ENCODE peak calls at places on chromosomes 12 and 14, in ten cellular contexts. One of them, this sample, is unnamed.

GRCh38 chr12:8662592-8662991 is at the start of gene MFAP5:
- DNase-seq in Calu3: no peak
- DNase-seq in HuH-7: no peak
- DNase-seq in mammary epithelial cell: no peak
- DNase-seq in activated T-helper 1 cell treated with Interleukin-2 at 50 U/mL for 16 hours: no peak
- DNase-seq in MV-4-11: no peak
- DNase-seq in neuronal stem cell: no peak
- DNase-seq in pons: no peak
- DNase-seq in stimulated activated CD4-positive, alpha-beta T cell treated with anti-CD3 and anti-CD28 coated beads, Interleukin-4, amount 100 ng/mL, for 24 hours: no peak
- DNase-seq in HCT116: no peak
- DNase-seq in this sample: no peak

GRCh38 chr14:62655161-62655560 is 390.1 kb downstream of the KCNH5 start:
- DNase-seq in HuH-7: no peak
- DNase-seq in pons: no peak
- DNase-seq in stimulated activated CD4-positive, alpha-beta T cell treated with anti-CD3 and anti-CD28 coated beads, Interleukin-4, amount 100 ng/mL, for 24 hours: no peak
- DNase-seq in MV-4-11: no peak
- DNase-seq in mammary epithelial cell: no peak
- DNase-seq in Calu3: no peak
- DNase-seq in neuronal stem cell: peak; percentile 41
- DNase-seq in HCT116: no peak
- DNase-seq in activated T-helper 1 cell treated with Interleukin-2 at 50 U/mL for 16 hours: no peak
- DNase-seq in this sample: no peak

GRCh38 chr14:24944800-24945199 is 105.1 kb downstream of the STXBP6 start:
- DNase-seq in MV-4-11: no peak
- DNase-seq in neuronal stem cell: no peak
- DNase-seq in HCT116: no peak
- DNase-seq in activated T-helper 1 cell treated with Interleukin-2 at 50 U/mL for 16 hours: no peak
- DNase-seq in mammary epithelial cell: no peak
- DNase-seq in pons: peak; percentile 47
- DNase-seq in Calu3: no peak
- DNase-seq in stimulated activated CD4-positive, alpha-beta T cell treated with anti-CD3 and anti-CD28 coated beads, Interleukin-4, amount 100 ng/mL, for 24 hours: no peak
- DNase-seq in HuH-7: no peak
- DNase-seq in this sample: no peak

GRCh38 chr14:78710963-78711362 is 540.8 kb downstream of the NRXN3 start:
- DNase-seq in MV-4-11: no peak
- DNase-seq in HuH-7: no peak
- DNase-seq in Calu3: no peak
- DNase-seq in HCT116: no peak
- DNase-seq in stimulated activated CD4-positive, alpha-beta T cell treated with anti-CD3 and anti-CD28 coated beads, Interleukin-4, amount 100 ng/mL, for 24 hours: no peak
- DNase-seq in pons: no peak
- DNase-seq in mammary epithelial cell: no peak
- DNase-seq in activated T-helper 1 cell treated with Interleukin-2 at 50 U/mL for 16 hours: no peak
- DNase-seq in neuronal stem cell: no peak
- DNase-seq in this sample: no peak

GRCh38 chr12:98002887-98003493 is 512.4 kb upstream of the TMPO start:
- DNase-seq in neuronal stem cell: peak; percentile 59
- DNase-seq in pons: peak; percentile 27
- DNase-seq in mammary epithelial cell: peak; percentile 48
- DNase-seq in HCT116: peak; percentile 39
- DNase-seq in stimulated activated CD4-positive, alpha-beta T cell treated with anti-CD3 and anti-CD28 coated beads, Interleukin-4, amount 100 ng/mL, for 24 hours: peak; percentile 14
- DNase-seq in Calu3: peak; percentile 72
- DNase-seq in activated T-helper 1 cell treated with Interleukin-2 at 50 U/mL for 16 hours: no peak
- DNase-seq in HuH-7: peak; percentile 15
- DNase-seq in MV-4-11: peak; percentile 4
- DNase-seq in this sample: peak; percentile 65

GRCh38 chr14:104316121-104316722 is 177.8 kb downstream of the KIF26A start:
- DNase-seq in pons: no peak
- DNase-seq in Calu3: no peak
- DNase-seq in activated T-helper 1 cell treated with Interleukin-2 at 50 U/mL for 16 hours: no peak
- DNase-seq in HuH-7: no peak
- DNase-seq in MV-4-11: no peak
- DNase-seq in mammary epithelial cell: no peak
- DNase-seq in HCT116: no peak
- DNase-seq in neuronal stem cell: no peak
- DNase-seq in stimulated activated CD4-positive, alpha-beta T cell treated with anti-CD3 and anti-CD28 coated beads, Interleukin-4, amount 100 ng/mL, for 24 hours: no peak
- DNase-seq in this sample: no peak

GRCh38 chr12:88663001-88663400 is 82.7 kb upstream of the KITLG start:
- DNase-seq in Calu3: no peak
- DNase-seq in neuronal stem cell: no peak
- DNase-seq in HuH-7: no peak
- DNase-seq in MV-4-11: no peak
- DNase-seq in HCT116: no peak
- DNase-seq in mammary epithelial cell: no peak
- DNase-seq in stimulated activated CD4-positive, alpha-beta T cell treated with anti-CD3 and anti-CD28 coated beads, Interleukin-4, amount 100 ng/mL, for 24 hours: no peak
- DNase-seq in activated T-helper 1 cell treated with Interleukin-2 at 50 U/mL for 16 hours: no peak
- DNase-seq in pons: no peak
- DNase-seq in this sample: no peak

GRCh38 chr14:55127491-55127951 is 1.5 kb upstream of the LGALS3 start:
- DNase-seq in neuronal stem cell: no peak
- DNase-seq in MV-4-11: no peak
- DNase-seq in pons: no peak
- DNase-seq in Calu3: peak; percentile 63
- DNase-seq in activated T-helper 1 cell treated with Interleukin-2 at 50 U/mL for 16 hours: no peak
- DNase-seq in HCT116: no peak
- DNase-seq in mammary epithelial cell: peak; percentile 88
- DNase-seq in stimulated activated CD4-positive, alpha-beta T cell treated with anti-CD3 and anti-CD28 coated beads, Interleukin-4, amount 100 ng/mL, for 24 hours: no peak
- DNase-seq in HuH-7: peak; percentile 62
- DNase-seq in this sample: no peak

GRCh38 chr12:43884683-43885410 is 49.0 kb downstream of the TMEM117 start:
- DNase-seq in activated T-helper 1 cell treated with Interleukin-2 at 50 U/mL for 16 hours: no peak
- DNase-seq in HuH-7: no peak
- DNase-seq in neuronal stem cell: peak; percentile 1
- DNase-seq in stimulated activated CD4-positive, alpha-beta T cell treated with anti-CD3 and anti-CD28 coated beads, Interleukin-4, amount 100 ng/mL, for 24 hours: no peak
- DNase-seq in MV-4-11: no peak
- DNase-seq in pons: peak; percentile 92
- DNase-seq in HCT116: no peak
- DNase-seq in mammary epithelial cell: peak; percentile 87
- DNase-seq in Calu3: no peak
- DNase-seq in this sample: no peak

GRCh38 chr14:76919431-76919810 is 93.2 kb downstream of the LRRC74A start:
- DNase-seq in HCT116: no peak
- DNase-seq in mammary epithelial cell: no peak
- DNase-seq in Calu3: no peak
- DNase-seq in pons: no peak
- DNase-seq in neuronal stem cell: no peak
- DNase-seq in MV-4-11: no peak
- DNase-seq in HuH-7: no peak
- DNase-seq in stimulated activated CD4-positive, alpha-beta T cell treated with anti-CD3 and anti-CD28 coated beads, Interleukin-4, amount 100 ng/mL, for 24 hours: no peak
- DNase-seq in activated T-helper 1 cell treated with Interleukin-2 at 50 U/mL for 16 hours: no peak
- DNase-seq in this sample: no peak

GRCh38 chr14:25055998-25056687 is 6.2 kb upstream of the STXBP6 start:
- DNase-seq in pons: no peak
- DNase-seq in HCT116: no peak
- DNase-seq in MV-4-11: no peak
- DNase-seq in HuH-7: no peak
- DNase-seq in Calu3: no peak
- DNase-seq in stimulated activated CD4-positive, alpha-beta T cell treated with anti-CD3 and anti-CD28 coated beads, Interleukin-4, amount 100 ng/mL, for 24 hours: no peak
- DNase-seq in activated T-helper 1 cell treated with Interleukin-2 at 50 U/mL for 16 hours: no peak
- DNase-seq in neuronal stem cell: no peak
- DNase-seq in mammary epithelial cell: peak; percentile 35
- DNase-seq in this sample: no peak

GRCh38 chr12:46933947-46934346 is 108.2 kb upstream of the SLC38A4 start:
- DNase-seq in activated T-helper 1 cell treated with Interleukin-2 at 50 U/mL for 16 hours: no peak
- DNase-seq in mammary epithelial cell: peak; percentile 52
- DNase-seq in neuronal stem cell: peak; percentile 5
- DNase-seq in MV-4-11: peak; percentile 41
- DNase-seq in HuH-7: peak; percentile 25
- DNase-seq in stimulated activated CD4-positive, alpha-beta T cell treated with anti-CD3 and anti-CD28 coated beads, Interleukin-4, amount 100 ng/mL, for 24 hours: no peak
- DNase-seq in HCT116: no peak
- DNase-seq in pons: peak; percentile 73
- DNase-seq in Calu3: peak; percentile 10
- DNase-seq in this sample: peak; percentile 9

GRCh38 chr12:48165089-48166031 is 8.0 kb upstream of the ASB8 start:
- DNase-seq in activated T-helper 1 cell treated with Interleukin-2 at 50 U/mL for 16 hours: no peak
- DNase-seq in pons: peak; percentile 71
- DNase-seq in HCT116: peak; percentile 57
- DNase-seq in neuronal stem cell: peak; percentile 62
- DNase-seq in Calu3: peak; percentile 52
- DNase-seq in mammary epithelial cell: peak; percentile 27
- DNase-seq in HuH-7: peak; percentile 79
- DNase-seq in MV-4-11: no peak
- DNase-seq in stimulated activated CD4-positive, alpha-beta T cell treated with anti-CD3 and anti-CD28 coated beads, Interleukin-4, amount 100 ng/mL, for 24 hours: peak; percentile 68
- DNase-seq in this sample: peak; percentile 18

GRCh38 chr12:52079576-52080402 is at the start of gene SMIM41:
- DNase-seq in activated T-helper 1 cell treated with Interleukin-2 at 50 U/mL for 16 hours: no peak
- DNase-seq in HCT116: no peak
- DNase-seq in stimulated activated CD4-positive, alpha-beta T cell treated with anti-CD3 and anti-CD28 coated beads, Interleukin-4, amount 100 ng/mL, for 24 hours: no peak
- DNase-seq in pons: no peak
- DNase-seq in Calu3: no peak
- DNase-seq in neuronal stem cell: no peak
- DNase-seq in mammary epithelial cell: no peak
- DNase-seq in MV-4-11: no peak
- DNase-seq in HuH-7: no peak
- DNase-seq in this sample: no peak

GRCh38 chr12:48996794-48997718 is 2.1 kb downstream of the DDN start:
- DNase-seq in mammary epithelial cell: no peak
- DNase-seq in activated T-helper 1 cell treated with Interleukin-2 at 50 U/mL for 16 hours: no peak
- DNase-seq in HCT116: no peak
- DNase-seq in neuronal stem cell: no peak
- DNase-seq in pons: peak; percentile 67
- DNase-seq in MV-4-11: peak; percentile 76
- DNase-seq in stimulated activated CD4-positive, alpha-beta T cell treated with anti-CD3 and anti-CD28 coated beads, Interleukin-4, amount 100 ng/mL, for 24 hours: peak; percentile 68
- DNase-seq in Calu3: peak; percentile 57
- DNase-seq in HuH-7: peak; percentile 93
- DNase-seq in this sample: peak; percentile 74

GRCh38 chr12:96908170-96908675 is 1.2 kb downstream of the NEDD1 start:
- DNase-seq in Calu3: peak; percentile 21
- DNase-seq in pons: no peak
- DNase-seq in activated T-helper 1 cell treated with Interleukin-2 at 50 U/mL for 16 hours: no peak
- DNase-seq in stimulated activated CD4-positive, alpha-beta T cell treated with anti-CD3 and anti-CD28 coated beads, Interleukin-4, amount 100 ng/mL, for 24 hours: peak; percentile 25
- DNase-seq in MV-4-11: no peak
- DNase-seq in HCT116: no peak
- DNase-seq in neuronal stem cell: peak; percentile 6
- DNase-seq in HuH-7: peak; percentile 15
- DNase-seq in mammary epithelial cell: peak; percentile 16
- DNase-seq in this sample: no peak

GRCh38 chr14:22925513-22925912 is 3.7 kb downstream of the PRMT5 start:
- DNase-seq in neuronal stem cell: no peak
- DNase-seq in activated T-helper 1 cell treated with Interleukin-2 at 50 U/mL for 16 hours: no peak
- DNase-seq in HuH-7: no peak
- DNase-seq in mammary epithelial cell: no peak
- DNase-seq in Calu3: no peak
- DNase-seq in pons: no peak
- DNase-seq in stimulated activated CD4-positive, alpha-beta T cell treated with anti-CD3 and anti-CD28 coated beads, Interleukin-4, amount 100 ng/mL, for 24 hours: no peak
- DNase-seq in MV-4-11: no peak
- DNase-seq in HCT116: no peak
- DNase-seq in this sample: no peak

GRCh38 chr14:103095210-103095778 is 769 bp downstream of the EXOC3L4 start:
- DNase-seq in mammary epithelial cell: no peak
- DNase-seq in activated T-helper 1 cell treated with Interleukin-2 at 50 U/mL for 16 hours: no peak
- DNase-seq in pons: no peak
- DNase-seq in HuH-7: no peak
- DNase-seq in MV-4-11: no peak
- DNase-seq in stimulated activated CD4-positive, alpha-beta T cell treated with anti-CD3 and anti-CD28 coated beads, Interleukin-4, amount 100 ng/mL, for 24 hours: no peak
- DNase-seq in Calu3: no peak
- DNase-seq in HCT116: no peak
- DNase-seq in neuronal stem cell: no peak
- DNase-seq in this sample: no peak

GRCh38 chr14:71488703-71489141 is 443.5 kb upstream of the RGS6 start:
- DNase-seq in HuH-7: no peak
- DNase-seq in HCT116: no peak
- DNase-seq in pons: no peak
- DNase-seq in Calu3: no peak
- DNase-seq in MV-4-11: no peak
- DNase-seq in activated T-helper 1 cell treated with Interleukin-2 at 50 U/mL for 16 hours: no peak
- DNase-seq in neuronal stem cell: no peak
- DNase-seq in mammary epithelial cell: no peak
- DNase-seq in stimulated activated CD4-positive, alpha-beta T cell treated with anti-CD3 and anti-CD28 coated beads, Interleukin-4, amount 100 ng/mL, for 24 hours: no peak
- DNase-seq in this sample: no peak

GRCh38 chr14:90559811-90560492 is 163.1 kb downstream of the CALM1 start:
- DNase-seq in stimulated activated CD4-positive, alpha-beta T cell treated with anti-CD3 and anti-CD28 coated beads, Interleukin-4, amount 100 ng/mL, for 24 hours: no peak
- DNase-seq in neuronal stem cell: no peak
- DNase-seq in Calu3: no peak
- DNase-seq in pons: no peak
- DNase-seq in mammary epithelial cell: no peak
- DNase-seq in activated T-helper 1 cell treated with Interleukin-2 at 50 U/mL for 16 hours: no peak
- DNase-seq in HuH-7: no peak
- DNase-seq in MV-4-11: no peak
- DNase-seq in HCT116: no peak
- DNase-seq in this sample: no peak

GRCh38 chr14:77311217-77311616 is 9.5 kb downstream of the POMT2 start:
- DNase-seq in activated T-helper 1 cell treated with Interleukin-2 at 50 U/mL for 16 hours: no peak
- DNase-seq in HuH-7: no peak
- DNase-seq in neuronal stem cell: no peak
- DNase-seq in pons: no peak
- DNase-seq in MV-4-11: peak; percentile 92
- DNase-seq in Calu3: no peak
- DNase-seq in mammary epithelial cell: no peak
- DNase-seq in stimulated activated CD4-positive, alpha-beta T cell treated with anti-CD3 and anti-CD28 coated beads, Interleukin-4, amount 100 ng/mL, for 24 hours: no peak
- DNase-seq in HCT116: no peak
- DNase-seq in this sample: no peak

GRCh38 chr12:65540140-65540539 is 261.7 kb downstream of the MSRB3 start:
- DNase-seq in HCT116: no peak
- DNase-seq in pons: no peak
- DNase-seq in stimulated activated CD4-positive, alpha-beta T cell treated with anti-CD3 and anti-CD28 coated beads, Interleukin-4, amount 100 ng/mL, for 24 hours: no peak
- DNase-seq in Calu3: no peak
- DNase-seq in mammary epithelial cell: no peak
- DNase-seq in MV-4-11: no peak
- DNase-seq in activated T-helper 1 cell treated with Interleukin-2 at 50 U/mL for 16 hours: no peak
- DNase-seq in HuH-7: no peak
- DNase-seq in neuronal stem cell: no peak
- DNase-seq in this sample: no peak

GRCh38 chr12:88952543-88952942 is 372.3 kb upstream of the KITLG start:
- DNase-seq in stimulated activated CD4-positive, alpha-beta T cell treated with anti-CD3 and anti-CD28 coated beads, Interleukin-4, amount 100 ng/mL, for 24 hours: no peak
- DNase-seq in MV-4-11: no peak
- DNase-seq in HCT116: peak; percentile 65
- DNase-seq in pons: no peak
- DNase-seq in activated T-helper 1 cell treated with Interleukin-2 at 50 U/mL for 16 hours: no peak
- DNase-seq in neuronal stem cell: no peak
- DNase-seq in mammary epithelial cell: peak; percentile 47
- DNase-seq in HuH-7: no peak
- DNase-seq in Calu3: peak; percentile 66
- DNase-seq in this sample: no peak

GRCh38 chr12:85644508-85644907 is 191.7 kb downstream of the RASSF9 start:
- DNase-seq in mammary epithelial cell: no peak
- DNase-seq in HuH-7: no peak
- DNase-seq in Calu3: no peak
- DNase-seq in stimulated activated CD4-positive, alpha-beta T cell treated with anti-CD3 and anti-CD28 coated beads, Interleukin-4, amount 100 ng/mL, for 24 hours: no peak
- DNase-seq in HCT116: no peak
- DNase-seq in MV-4-11: no peak
- DNase-seq in activated T-helper 1 cell treated with Interleukin-2 at 50 U/mL for 16 hours: no peak
- DNase-seq in neuronal stem cell: no peak
- DNase-seq in pons: no peak
- DNase-seq in this sample: no peak

GRCh38 chr14:58104808-58105207 is 47.2 kb downstream of the ARMH4 start:
- DNase-seq in MV-4-11: no peak
- DNase-seq in HCT116: no peak
- DNase-seq in HuH-7: no peak
- DNase-seq in activated T-helper 1 cell treated with Interleukin-2 at 50 U/mL for 16 hours: no peak
- DNase-seq in mammary epithelial cell: peak; percentile 67
- DNase-seq in neuronal stem cell: no peak
- DNase-seq in stimulated activated CD4-positive, alpha-beta T cell treated with anti-CD3 and anti-CD28 coated beads, Interleukin-4, amount 100 ng/mL, for 24 hours: no peak
- DNase-seq in Calu3: no peak
- DNase-seq in pons: no peak
- DNase-seq in this sample: no peak

GRCh38 chr12:18461738-18462137 is 200.4 kb downstream of the PIK3C2G start:
- DNase-seq in mammary epithelial cell: no peak
- DNase-seq in HCT116: no peak
- DNase-seq in MV-4-11: no peak
- DNase-seq in stimulated activated CD4-positive, alpha-beta T cell treated with anti-CD3 and anti-CD28 coated beads, Interleukin-4, amount 100 ng/mL, for 24 hours: no peak
- DNase-seq in pons: no peak
- DNase-seq in neuronal stem cell: no peak
- DNase-seq in HuH-7: no peak
- DNase-seq in Calu3: no peak
- DNase-seq in activated T-helper 1 cell treated with Interleukin-2 at 50 U/mL for 16 hours: no peak
- DNase-seq in this sample: no peak

GRCh38 chr14:45252356-45253069 is 489 bp downstream of the MIS18BP1 start:
- DNase-seq in MV-4-11: peak; percentile 43
- DNase-seq in pons: peak; percentile 14
- DNase-seq in neuronal stem cell: no peak
- DNase-seq in mammary epithelial cell: peak; percentile 19
- DNase-seq in activated T-helper 1 cell treated with Interleukin-2 at 50 U/mL for 16 hours: no peak
- DNase-seq in HCT116: no peak
- DNase-seq in stimulated activated CD4-positive, alpha-beta T cell treated with anti-CD3 and anti-CD28 coated beads, Interleukin-4, amount 100 ng/mL, for 24 hours: peak; percentile 10
- DNase-seq in HuH-7: no peak
- DNase-seq in Calu3: peak; percentile 7
- DNase-seq in this sample: peak; percentile 52

GRCh38 chr14:33790996-33791395 is 159.9 kb downstream of the EGLN3 start:
- DNase-seq in HuH-7: no peak
- DNase-seq in HCT116: no peak
- DNase-seq in activated T-helper 1 cell treated with Interleukin-2 at 50 U/mL for 16 hours: no peak
- DNase-seq in pons: no peak
- DNase-seq in neuronal stem cell: no peak
- DNase-seq in Calu3: no peak
- DNase-seq in mammary epithelial cell: no peak
- DNase-seq in stimulated activated CD4-positive, alpha-beta T cell treated with anti-CD3 and anti-CD28 coated beads, Interleukin-4, amount 100 ng/mL, for 24 hours: no peak
- DNase-seq in MV-4-11: no peak
- DNase-seq in this sample: no peak

This sample was measured in DND-41.